ENCODE peak calls at places on chromosomes 5 and 9, in five cellular contexts. One of them, this sample, is unnamed.

GRCh38 chr9:107251756-107252322 is 31.2 kb upstream of the RAD23B start:
- DNase-seq in retinal pigment epithelial cell: no peak
- DNase-seq in mucosa of descending colon: no peak
- DNase-seq in endothelial cell of umbilical vein: no peak
- DNase-seq in WTC11: no peak
- DNase-seq in this sample: no peak

GRCh38 chr5:178695560-178695959 is 34.9 kb downstream of the ZNF354A start:
- DNase-seq in retinal pigment epithelial cell: no peak
- DNase-seq in mucosa of descending colon: no peak
- DNase-seq in endothelial cell of umbilical vein: no peak
- DNase-seq in WTC11: no peak
- DNase-seq in this sample: no peak

GRCh38 chr9:130846487-130847305 is 11.6 kb downstream of the ABL1 start:
- DNase-seq in retinal pigment epithelial cell: peak
- DNase-seq in mucosa of descending colon: no peak
- DNase-seq in endothelial cell of umbilical vein: peak
- DNase-seq in WTC11: no peak
- DNase-seq in this sample: no peak

GRCh38 chr5:8059337-8059736 is 190.4 kb downstream of the MTRR start:
- DNase-seq in retinal pigment epithelial cell: no peak
- DNase-seq in mucosa of descending colon: no peak
- DNase-seq in endothelial cell of umbilical vein: no peak
- DNase-seq in WTC11: no peak
- DNase-seq in this sample: no peak

GRCh38 chr5:126830061-126830460 is 53.1 kb downstream of the LMNB1 start:
- DNase-seq in retinal pigment epithelial cell: no peak
- DNase-seq in mucosa of descending colon: no peak
- DNase-seq in endothelial cell of umbilical vein: no peak
- DNase-seq in WTC11: no peak
- DNase-seq in this sample: no peak

GRCh38 chr9:75644649-75645048 is 245.8 kb upstream of the PCSK5 start:
- DNase-seq in retinal pigment epithelial cell: no peak
- DNase-seq in mucosa of descending colon: no peak
- DNase-seq in endothelial cell of umbilical vein: no peak
- DNase-seq in WTC11: no peak
- DNase-seq in this sample: no peak

GRCh38 chr9:131008563-131008908 is 438 bp upstream of the LAMC3 start:
- DNase-seq in retinal pigment epithelial cell: no peak
- DNase-seq in mucosa of descending colon: no peak
- DNase-seq in endothelial cell of umbilical vein: no peak
- DNase-seq in WTC11: no peak
- DNase-seq in this sample: no peak

GRCh38 chr5:37184748-37185364 is 64.3 kb downstream of the CPLANE1 start:
- DNase-seq in retinal pigment epithelial cell: no peak
- DNase-seq in mucosa of descending colon: no peak
- DNase-seq in endothelial cell of umbilical vein: no peak
- DNase-seq in WTC11: no peak
- DNase-seq in this sample: no peak

GRCh38 chr5:171543486-171543885 is 124.0 kb downstream of the FGF18 start:
- DNase-seq in retinal pigment epithelial cell: no peak
- DNase-seq in mucosa of descending colon: no peak
- DNase-seq in endothelial cell of umbilical vein: no peak
- DNase-seq in WTC11: no peak
- DNase-seq in this sample: no peak

GRCh38 chr5:178149199-178149932 is 4.3 kb downstream of the NHP2 start:
- DNase-seq in retinal pigment epithelial cell: no peak
- DNase-seq in mucosa of descending colon: no peak
- DNase-seq in endothelial cell of umbilical vein: no peak
- DNase-seq in WTC11: no peak
- DNase-seq in this sample: no peak

GRCh38 chr9:115063058-115063850 is 54.7 kb downstream of the TNC start:
- DNase-seq in retinal pigment epithelial cell: no peak
- DNase-seq in mucosa of descending colon: no peak
- DNase-seq in endothelial cell of umbilical vein: no peak
- DNase-seq in WTC11: no peak
- DNase-seq in this sample: no peak

GRCh38 chr5:66769839-66770617 is 173.8 kb downstream of the MAST4 start:
- DNase-seq in retinal pigment epithelial cell: no peak
- DNase-seq in mucosa of descending colon: no peak
- DNase-seq in endothelial cell of umbilical vein: no peak
- DNase-seq in WTC11: peak
- DNase-seq in this sample: no peak

GRCh38 chr5:159481751-159482150 is 151.5 kb upstream of the IL12B start:
- DNase-seq in retinal pigment epithelial cell: no peak
- DNase-seq in mucosa of descending colon: no peak
- DNase-seq in endothelial cell of umbilical vein: no peak
- DNase-seq in WTC11: no peak
- DNase-seq in this sample: no peak

GRCh38 chr5:37667846-37668245 is 172.0 kb downstream of the GDNF start:
- DNase-seq in retinal pigment epithelial cell: no peak
- DNase-seq in mucosa of descending colon: no peak
- DNase-seq in endothelial cell of umbilical vein: no peak
- DNase-seq in WTC11: no peak
- DNase-seq in this sample: no peak

GRCh38 chr9:126613656-126614055 is at the start of gene LMX1B:
- DNase-seq in retinal pigment epithelial cell: no peak
- DNase-seq in mucosa of descending colon: no peak
- DNase-seq in endothelial cell of umbilical vein: no peak
- DNase-seq in WTC11: peak
- DNase-seq in this sample: no peak

GRCh38 chr9:108045851-108046250 is 556.3 kb upstream of the KLF4 start:
- DNase-seq in retinal pigment epithelial cell: no peak
- DNase-seq in mucosa of descending colon: no peak
- DNase-seq in endothelial cell of umbilical vein: no peak
- DNase-seq in WTC11: no peak
- DNase-seq in this sample: no peak

GRCh38 chr5:27727254-27727653 is 688.9 kb upstream of the CDH9 start:
- DNase-seq in retinal pigment epithelial cell: no peak
- DNase-seq in mucosa of descending colon: no peak
- DNase-seq in endothelial cell of umbilical vein: no peak
- DNase-seq in WTC11: no peak
- DNase-seq in this sample: no peak

GRCh38 chr5:150404121-150404990 is 8.4 kb downstream of the CD74 start:
- DNase-seq in retinal pigment epithelial cell: no peak
- DNase-seq in mucosa of descending colon: no peak
- DNase-seq in endothelial cell of umbilical vein: no peak
- DNase-seq in WTC11: no peak
- DNase-seq in this sample: no peak

GRCh38 chr5:157594237-157594636 is 18.7 kb upstream of the ADAM19 start:
- DNase-seq in retinal pigment epithelial cell: no peak
- DNase-seq in mucosa of descending colon: no peak
- DNase-seq in endothelial cell of umbilical vein: no peak
- DNase-seq in WTC11: no peak
- DNase-seq in this sample: no peak

GRCh38 chr5:144566747-144567415 is 396.2 kb downstream of the KCTD16 start:
- DNase-seq in retinal pigment epithelial cell: no peak
- DNase-seq in mucosa of descending colon: no peak
- DNase-seq in endothelial cell of umbilical vein: no peak
- DNase-seq in WTC11: no peak
- DNase-seq in this sample: no peak

DNA sequence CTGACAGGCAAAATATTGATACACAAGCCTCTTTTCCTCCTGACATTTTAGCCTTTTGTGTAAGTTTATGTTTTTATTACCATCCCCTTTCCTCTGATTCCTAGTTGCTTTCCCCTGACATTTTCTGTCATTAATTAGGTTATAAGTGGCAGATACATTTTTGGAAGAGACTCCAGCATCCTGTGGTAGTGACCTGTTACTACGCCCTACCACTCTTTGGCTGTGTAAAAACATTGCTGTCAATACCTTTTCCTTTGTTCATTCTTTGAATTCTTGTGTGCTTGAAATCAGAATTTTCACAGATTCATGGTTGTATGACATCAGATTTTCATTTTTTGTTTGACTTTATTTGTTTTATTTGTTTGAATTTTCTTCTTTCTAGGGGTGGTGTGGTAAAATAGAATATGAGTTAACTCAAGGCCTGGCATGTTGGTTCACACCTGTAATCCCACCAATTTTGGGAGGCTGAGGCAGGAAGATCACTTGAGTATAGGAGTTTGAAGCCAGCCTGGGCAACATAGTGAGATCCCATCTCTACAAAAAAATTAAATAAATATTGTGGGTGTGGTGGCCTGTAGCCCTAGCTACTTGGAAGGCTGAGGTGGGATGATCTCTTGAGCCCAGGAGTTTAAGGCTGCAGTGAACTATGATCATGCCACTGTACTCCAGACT is 43.4 kb downstream of the UBE2R2 start:
- DNase-seq in retinal pigment epithelial cell: no peak
- DNase-seq in mucosa of descending colon: no peak
- DNase-seq in endothelial cell of umbilical vein: no peak
- DNase-seq in WTC11: no peak
- DNase-seq in this sample: no peak
- TF ChIP-seq CTCF in retinal pigment epithelial cell: peak
- TF ChIP-seq CTCF in mucosa of descending colon: no peak
- TF ChIP-seq CTCF in endothelial cell of umbilical vein: no peak
- TF ChIP-seq CTCF in WTC11: no peak
- TF ChIP-seq CTCF in this sample: no peak

GRCh38 chr9:19925674-19926503 is 137.1 kb upstream of the SLC24A2 start:
- DNase-seq in retinal pigment epithelial cell: no peak
- DNase-seq in mucosa of descending colon: peak
- DNase-seq in endothelial cell of umbilical vein: peak
- DNase-seq in WTC11: peak
- DNase-seq in this sample: peak
- TF ChIP-seq CTCF in retinal pigment epithelial cell: peak
- TF ChIP-seq CTCF in mucosa of descending colon: peak
- TF ChIP-seq CTCF in endothelial cell of umbilical vein: peak
- TF ChIP-seq CTCF in WTC11: peak
- TF ChIP-seq CTCF in this sample: no peak

GRCh38 chr5:141250576-141250975 is 5.4 kb downstream of the PCDHB15 start:
- DNase-seq in retinal pigment epithelial cell: no peak
- DNase-seq in mucosa of descending colon: no peak
- DNase-seq in endothelial cell of umbilical vein: no peak
- DNase-seq in WTC11: no peak
- DNase-seq in this sample: no peak

GRCh38 chr5:141241496-141241895 is 3.7 kb upstream of the PCDHB15 start:
- DNase-seq in retinal pigment epithelial cell: no peak
- DNase-seq in mucosa of descending colon: no peak
- DNase-seq in endothelial cell of umbilical vein: no peak
- DNase-seq in WTC11: no peak
- DNase-seq in this sample: no peak

GRCh38 chr5:141245250-141245717 is at the start of gene PCDHB15:
- DNase-seq in retinal pigment epithelial cell: no peak
- DNase-seq in mucosa of descending colon: no peak
- DNase-seq in endothelial cell of umbilical vein: peak
- DNase-seq in WTC11: peak
- DNase-seq in this sample: no peak
- TF ChIP-seq CTCF in retinal pigment epithelial cell: peak
- TF ChIP-seq CTCF in mucosa of descending colon: no peak
- TF ChIP-seq CTCF in endothelial cell of umbilical vein: no peak
- TF ChIP-seq CTCF in WTC11: peak
- TF ChIP-seq CTCF in this sample: no peak

GRCh38 chr5:132001647-132002561 is 9.6 kb downstream of the ACSL6 start:
- DNase-seq in retinal pigment epithelial cell: no peak
- DNase-seq in mucosa of descending colon: peak
- DNase-seq in endothelial cell of umbilical vein: no peak
- DNase-seq in WTC11: no peak
- DNase-seq in this sample: no peak

GRCh38 chr5:132005591-132005990 is 5.9 kb downstream of the ACSL6 start:
- DNase-seq in retinal pigment epithelial cell: no peak
- DNase-seq in mucosa of descending colon: peak
- DNase-seq in endothelial cell of umbilical vein: no peak
- DNase-seq in WTC11: no peak
- DNase-seq in this sample: no peak

GRCh38 chr5:132002701-132003100 is 8.8 kb downstream of the ACSL6 start:
- DNase-seq in retinal pigment epithelial cell: no peak
- DNase-seq in mucosa of descending colon: peak
- DNase-seq in endothelial cell of umbilical vein: no peak
- DNase-seq in WTC11: no peak
- DNase-seq in this sample: no peak

GRCh38 chr5:132003982-132004381 is 7.5 kb downstream of the ACSL6 start:
- DNase-seq in retinal pigment epithelial cell: no peak
- DNase-seq in mucosa of descending colon: peak
- DNase-seq in endothelial cell of umbilical vein: no peak
- DNase-seq in WTC11: no peak
- DNase-seq in this sample: no peak

DNA sequence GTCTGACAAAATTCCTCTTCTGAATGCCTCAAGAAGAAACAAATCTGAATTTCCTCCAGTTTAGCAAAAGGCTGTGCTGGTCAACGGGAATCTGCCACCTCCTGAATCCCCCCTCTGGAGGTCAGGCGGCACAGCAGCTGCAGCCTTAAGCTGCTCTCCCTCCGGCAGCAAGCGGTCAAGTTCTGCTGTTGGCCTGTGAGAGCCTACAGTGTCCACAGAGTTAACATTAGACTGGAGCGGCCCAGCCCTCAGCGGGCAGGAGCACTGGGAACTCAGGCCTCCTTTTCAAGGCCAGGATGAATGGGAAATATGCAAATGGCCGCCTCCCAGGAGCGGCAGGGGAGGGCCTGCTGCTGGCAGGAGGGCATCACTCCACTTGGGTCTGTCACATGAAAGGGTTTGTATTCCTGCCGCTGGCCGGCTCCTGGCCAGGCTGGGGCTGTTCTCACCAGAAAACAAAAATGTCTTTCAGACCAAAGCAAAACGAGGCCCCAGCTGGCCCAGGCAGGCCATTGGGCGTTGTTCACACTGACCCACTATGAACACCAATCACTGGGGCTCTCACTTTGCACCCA is 8.2 kb downstream of the ACSL6 start:
- DNase-seq in retinal pigment epithelial cell: peak
- DNase-seq in mucosa of descending colon: peak
- DNase-seq in endothelial cell of umbilical vein: no peak
- DNase-seq in WTC11: peak
- DNase-seq in this sample: no peak
- TF ChIP-seq CTCF in retinal pigment epithelial cell: peak
- TF ChIP-seq CTCF in mucosa of descending colon: no peak
- TF ChIP-seq CTCF in endothelial cell of umbilical vein: no peak
- TF ChIP-seq CTCF in WTC11: no peak
- TF ChIP-seq CTCF in this sample: no peak

GRCh38 chr9:122159925-122160246 is 178 bp downstream of the MORN5 start:
- DNase-seq in retinal pigment epithelial cell: no peak
- DNase-seq in mucosa of descending colon: no peak
- DNase-seq in endothelial cell of umbilical vein: no peak
- DNase-seq in WTC11: no peak
- DNase-seq in this sample: no peak

GRCh38 chr9:122162415-122162814 is 2.7 kb downstream of the MORN5 start:
- DNase-seq in retinal pigment epithelial cell: no peak
- DNase-seq in mucosa of descending colon: no peak
- DNase-seq in endothelial cell of umbilical vein: no peak
- DNase-seq in WTC11: no peak
- DNase-seq in this sample: no peak

GRCh38 chr9:122159026-122159924 is at the start of the genes MORN5 and NDUFA8:
- DNase-seq in retinal pigment epithelial cell: peak
- DNase-seq in mucosa of descending colon: peak
- DNase-seq in endothelial cell of umbilical vein: peak
- DNase-seq in WTC11: peak
- DNase-seq in this sample: peak

DNA sequence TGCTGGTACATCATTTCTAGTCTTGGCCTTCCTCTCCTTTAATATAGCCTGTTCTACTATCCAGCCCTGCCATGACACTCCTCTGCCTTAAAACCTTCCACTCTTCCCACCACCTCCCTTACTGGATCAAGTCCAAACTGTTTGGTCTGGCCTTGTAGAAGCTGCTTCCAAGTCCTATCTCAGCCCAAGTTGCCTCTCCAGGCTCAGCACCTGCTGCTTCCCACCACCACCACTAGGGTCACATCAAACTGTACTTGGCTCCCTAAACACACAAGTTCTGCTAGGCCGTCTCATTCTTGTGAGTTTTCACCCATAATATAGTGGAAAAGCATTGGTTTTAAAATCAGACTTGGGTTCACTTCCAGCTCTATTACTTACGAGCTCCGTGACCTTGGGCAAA is 1.4 kb downstream of the NDUFA8 start:
- DNase-seq in retinal pigment epithelial cell: no peak
- DNase-seq in mucosa of descending colon: no peak
- DNase-seq in endothelial cell of umbilical vein: peak
- DNase-seq in WTC11: peak
- DNase-seq in this sample: no peak
- TF ChIP-seq CTCF in retinal pigment epithelial cell: peak
- TF ChIP-seq CTCF in mucosa of descending colon: no peak
- TF ChIP-seq CTCF in endothelial cell of umbilical vein: peak
- TF ChIP-seq CTCF in WTC11: peak
- TF ChIP-seq CTCF in this sample: no peak